ENCODE peak calls at places on chromosome 21, in nine cellular contexts. F is brain microvascular endothelial cell; J is dorsolateral prefrontal cortex; L is CD8-positive, alpha-beta T cell; B is HL-60; Y is uterus; Z is sigmoid colon; M is GM23338; I is tibial nerve. A is an unnamed sample.

GRCh38 chr21:39958731-39959130 is 91.5 kb downstream of the PCP4 start:
- DNase-seq in Z (no peak), M (no peak), B (no peak), L (no peak), Y (no peak), F (no peak), J (no peak), I (no peak), A (no peak)

GRCh38 chr21:16084776-16085364 is 355.1 kb downstream of the USP25 start:
- DNase-seq in Z (peak), L (no peak), F (peak), B (no peak), J (peak), M (no peak), Y (peak), I (no peak), A (no peak)

GRCh38 chr21:42272984-42273600 is 42.1 kb downstream of the TFF3 start:
- DNase-seq in B (no peak), L (no peak), J (no peak), F (no peak), Z (no peak), I (no peak), Y (no peak), M (no peak), A (no peak)

GRCh38 chr21:28554660-28555475 is 437.8 kb downstream of the LTN1 start:
- DNase-seq in M (peak), L (no peak), Z (no peak), Y (no peak), J (no peak), I (no peak), B (no peak), F (peak), A (no peak)

GRCh38 chr21:44059710-44060109 is 47.5 kb upstream of the PWP2 start:
- DNase-seq in M (no peak), F (no peak), Z (no peak), B (no peak), Y (no peak), J (no peak), L (no peak), I (no peak), A (peak)

GRCh38 chr21:34992736-34993135 is 56.4 kb downstream of the RUNX1 start:
- DNase-seq in I (peak), F (no peak), J (no peak), Y (no peak), M (no peak), B (no peak), Z (no peak), L (no peak), A (no peak)

GRCh38 chr21:33618407-33618806 is 23.1 kb downstream of the CRYZL1 start:
- DNase-seq in B (no peak), F (no peak), M (peak), L (no peak), I (no peak), Y (no peak), J (no peak), Z (no peak), A (no peak)

GRCh38 chr21:44294391-44295162 is 5.3 kb upstream of the PFKL start:
- DNase-seq in I (peak), J (no peak), Z (peak), L (no peak), F (peak), M (no peak), B (no peak), Y (peak), A (no peak)

GRCh38 chr21:27371065-27371464 is 404.2 kb upstream of the ADAMTS5 start:
- DNase-seq in Y (no peak), B (no peak), I (no peak), Z (no peak), L (no peak), M (no peak), F (no peak), J (no peak), A (no peak)

GRCh38 chr21:43369124-43369523 is 57.8 kb downstream of the SIK1 start:
- DNase-seq in J (peak), L (no peak), B (no peak), I (no peak), M (no peak), Y (no peak), Z (no peak), F (peak), A (no peak)

GRCh38 chr21:26842976-26843911 is 2.0 kb downstream of the ADAMTS1 start:
- DNase-seq in L (no peak), M (peak), J (peak), B (no peak), Y (peak), Z (peak), F (peak), I (peak), A (peak)

GRCh38 chr21:43602277-43603229 is 56.7 kb downstream of the HSF2BP start:
- DNase-seq in Y (no peak), Z (no peak), J (no peak), M (no peak), B (no peak), F (no peak), L (no peak), I (no peak), A (no peak)

GRCh38 chr21:44377201-44377921 is 23.9 kb downstream of the TRPM2 start:
- DNase-seq in Z (no peak), M (peak), L (no peak), J (no peak), Y (no peak), F (no peak), I (no peak), B (no peak), A (peak)

GRCh38 chr21:42579456-42580075 is 65.9 kb downstream of the SLC37A1 start:
- DNase-seq in B (no peak), F (no peak), M (no peak), Z (peak), I (no peak), L (no peak), Y (no peak), J (peak), A (no peak)

GRCh38 chr21:45456014-45456835 is 51.3 kb downstream of the COL18A1 start:
- DNase-seq in I (no peak), F (no peak), L (no peak), M (no peak), B (no peak), Z (peak), Y (no peak), J (no peak), A (no peak)

GRCh38 chr21:45458281-45459170 is 53.6 kb downstream of the COL18A1 start:
- DNase-seq in J (no peak), L (no peak), F (no peak), M (no peak), I (no peak), Y (no peak), B (no peak), Z (no peak), A (no peak)

GRCh38 chr21:45457832-45458172 is 52.8 kb downstream of the COL18A1 start:
- DNase-seq in Y (no peak), J (no peak), I (no peak), L (no peak), F (no peak), B (no peak), Z (peak), M (no peak), A (no peak)

GRCh38 chr21:45456836-45457160 is 51.8 kb downstream of the COL18A1 start:
- DNase-seq in Y (no peak), J (no peak), I (no peak), F (no peak), L (no peak), M (no peak), Z (peak), B (no peak), A (no peak)

GRCh38 chr21:45457161-45457831 is 52.3 kb downstream of the COL18A1 start:
- DNase-seq in M (no peak), F (no peak), Z (peak), L (no peak), I (no peak), Y (no peak), J (no peak), B (no peak), A (no peak)
- H3K27ac ChIP-seq in M (no peak), F (no peak), Z (peak), L (no peak), I (no peak), Y (no peak), J (no peak), B (no peak), A (peak)

GRCh38 chr21:19987671-19988070 is 1010.5 kb upstream of the NCAM2 start:
- DNase-seq in Y (no peak), F (no peak), M (no peak), L (no peak), Z (no peak), J (no peak), I (no peak), B (no peak), A (no peak)

GRCh38 chr21:19986396-19986795 is 1011.8 kb upstream of the NCAM2 start:
- DNase-seq in I (no peak), J (no peak), Z (no peak), M (no peak), Y (no peak), L (no peak), F (no peak), B (no peak), A (no peak)

GRCh38 chr21:19981938-19982337 is 1016.3 kb upstream of the NCAM2 start:
- DNase-seq in F (no peak), I (no peak), J (no peak), Y (no peak), Z (no peak), B (no peak), M (peak), L (no peak), A (no peak)
- TF ChIP-seq CTCF in F (no peak), I (no peak), J (no peak), Y (no peak), Z (no peak), B (no peak), M (peak), L (no peak), A (no peak)

GRCh38 chr21:38820471-38821239 is 14.9 kb downstream of the ETS2 start:
- DNase-seq in B (no peak), J (no peak), I (no peak), M (no peak), F (no peak), Y (no peak), L (no peak), Z (no peak), A (no peak)
- H3K27ac ChIP-seq in B (no peak), J (no peak), I (peak), M (no peak), F (peak), Y (peak), L (no peak), Z (peak), A (peak)

DNA sequence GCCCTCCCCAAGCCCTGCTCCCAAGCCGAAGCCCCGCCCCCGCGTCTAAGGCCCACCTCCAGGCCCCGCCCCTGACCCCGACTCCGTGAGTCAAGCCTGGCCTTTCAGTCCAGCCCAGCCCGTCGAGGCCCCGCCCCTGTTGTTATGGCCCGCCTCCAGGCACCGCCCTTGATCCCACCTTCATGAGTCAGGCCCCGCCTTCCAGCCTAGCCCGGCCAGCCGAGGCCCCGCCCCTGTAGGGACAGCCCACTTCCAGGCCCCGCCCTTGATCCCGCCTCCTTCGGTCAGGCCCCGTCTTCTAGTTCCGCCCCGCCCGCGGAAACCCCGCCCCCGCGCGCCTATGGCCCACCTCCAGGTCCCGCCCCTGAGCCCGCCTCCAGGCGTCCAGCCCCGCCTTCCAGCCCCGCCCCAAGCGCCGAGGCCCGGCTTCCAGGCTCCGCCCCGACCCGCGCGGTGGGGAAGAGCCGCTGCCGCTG is 247 bp upstream of the DOP1B start:
- DNase-seq in Y (peak), F (peak), L (peak), J (peak), B (peak), M (peak), I (peak), Z (peak), A (peak)
- TF ChIP-seq CTCF in Y (no peak), F (no peak), L (no peak), J (no peak), B (no peak), M (no peak), I (no peak), Z (no peak), A (no peak)

DNA sequence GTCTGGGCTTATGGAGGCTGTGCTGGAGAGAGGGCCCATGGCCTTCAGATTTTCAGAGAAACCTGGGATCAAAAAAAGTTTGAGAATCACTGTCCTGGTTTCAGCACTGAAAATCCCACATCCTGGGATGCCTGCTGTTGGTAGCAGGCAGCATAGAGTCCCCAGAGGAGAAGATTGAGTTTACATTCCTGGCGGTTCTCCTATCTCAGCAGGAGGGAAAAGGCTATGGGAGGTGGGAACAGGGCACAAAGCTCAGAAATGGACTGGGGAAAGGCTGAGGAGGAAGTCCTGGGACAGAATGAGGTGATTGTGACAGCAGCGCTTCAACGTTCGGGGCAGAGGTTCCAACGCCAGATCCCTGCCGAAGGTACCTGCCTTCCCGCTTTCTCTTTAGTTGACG is 103.4 kb downstream of the ETS2 start:
- DNase-seq in L (no peak), F (no peak), Y (no peak), B (no peak), J (no peak), M (no peak), Z (no peak), I (no peak), A (no peak)
- H3K27ac ChIP-seq in L (no peak), F (no peak), Y (peak), B (no peak), J (no peak), M (no peak), Z (no peak), I (no peak), A (peak)

A was measured in coronary artery.